ENCODE peak calls at places on chromosomes 4 and X, in five cellular contexts. N is HT-29, M is lung microvascular endothelial cell, W is uterus, Y is NCI-H460. U is an unnamed sample.

GRCh38 chrX:47169726-47170515 is 23.7 kb upstream of the UBA1 start:
- DNase-seq in N (no peak), M (no peak), W (peak), Y (no peak), U (no peak)

GRCh38 chr4:140374130-140374477 is 658 bp downstream of the SCOC start:
- DNase-seq in N (no peak), M (no peak), W (no peak), Y (no peak), U (peak)

GRCh38 chr4:154779362-154779947 is 1.6 kb upstream of the RBM46 start:
- DNase-seq in N (peak), M (peak), W (no peak), Y (peak), U (peak)

GRCh38 chr4:41746440-41747229 is 1.9 kb downstream of the PHOX2B start:
- DNase-seq in N (no peak), M (no peak), W (no peak), Y (no peak), U (no peak)

GRCh38 chr4:133147922-133148689 is 988 bp upstream of the PCDH10 start:
- DNase-seq in N (no peak), M (peak), W (no peak), Y (no peak), U (no peak)

GRCh38 chr4:27921236-27921635 is 1060.6 kb downstream of the STIM2 start:
- DNase-seq in N (no peak), M (no peak), W (no peak), Y (no peak), U (no peak)

GRCh38 chr4:144985536-144985935 is 112.5 kb downstream of the ANAPC10 start:
- DNase-seq in N (no peak), M (no peak), W (no peak), Y (no peak), U (no peak)

GRCh38 chrX:112753116-112753515 is 73.4 kb upstream of the LHFPL1 start:
- DNase-seq in N (no peak), M (no peak), W (no peak), Y (no peak), U (no peak)

GRCh38 chr4:8359193-8359592 is 81.3 kb downstream of the ACOX3 start:
- DNase-seq in N (no peak), M (no peak), W (no peak), Y (no peak), U (no peak)

GRCh38 chr4:103754844-103755243 is 35.1 kb upstream of the TACR3 start:
- DNase-seq in N (no peak), M (peak), W (no peak), Y (peak), U (peak)

GRCh38 chrX:33908074-33908473 is 224.0 kb downstream of the FAM47A start:
- DNase-seq in N (no peak), M (no peak), W (no peak), Y (no peak), U (no peak)

GRCh38 chr4:164819366-164819765 is 57.6 kb upstream of the APELA start:
- DNase-seq in N (no peak), M (no peak), W (no peak), Y (no peak), U (no peak)

GRCh38 chrX:39795591-39795990 is 302.2 kb downstream of the BCOR start:
- DNase-seq in N (no peak), M (no peak), W (no peak), Y (no peak), U (no peak)

GRCh38 chr4:184329235-184330007 is 111.7 kb upstream of the ENPP6 start:
- DNase-seq in N (no peak), M (no peak), W (no peak), Y (no peak), U (no peak)

GRCh38 chr4:16591867-16592266 is 306.6 kb downstream of the LDB2 start:
- DNase-seq in N (no peak), M (no peak), W (peak), Y (no peak), U (no peak)

GRCh38 chrX:39112143-39112542 is 310.9 kb downstream of the MID1IP1 start:
- DNase-seq in N (no peak), M (no peak), W (no peak), Y (no peak), U (no peak)

GRCh38 chrX:134624046-134624430 is 34.2 kb downstream of the PLAC1 start:
- DNase-seq in N (no peak), M (peak), W (no peak), Y (no peak), U (no peak)

GRCh38 chrX:40773188-40773587 is 37.8 kb upstream of the MED14 start:
- DNase-seq in N (no peak), M (no peak), W (no peak), Y (no peak), U (no peak)

GRCh38 chr4:142707397-142707796 is 138.7 kb downstream of the INPP4B start:
- DNase-seq in N (no peak), M (peak), W (no peak), Y (no peak), U (no peak)

GRCh38 chrX:47614618-47615017 is 5.0 kb downstream of the SYN1 start:
- DNase-seq in N (no peak), M (no peak), W (no peak), Y (no peak), U (no peak)

GRCh38 chrX:132270699-132271098 is 51.5 kb upstream of the RAP2C start:
- DNase-seq in N (no peak), M (peak), W (peak), Y (no peak), U (no peak)

GRCh38 chrX:23822397-23822796 is 39.4 kb downstream of the SAT1 start:
- DNase-seq in N (peak), M (no peak), W (no peak), Y (no peak), U (peak)

GRCh38 chr4:183409956-183410355 is 34.5 kb upstream of the CDKN2AIP start:
- DNase-seq in N (no peak), M (no peak), W (no peak), Y (no peak), U (no peak)

GRCh38 chrX:87517571-87518141 is at the start of gene KLHL4:
- DNase-seq in N (peak), M (peak), W (peak), Y (peak), U (peak)

GRCh38 chr4:185921583-185922555 is 109.9 kb upstream of the SORBS2 start:
- DNase-seq in N (no peak), M (peak), W (no peak), Y (no peak), U (no peak)

GRCh38 chr4:159370316-159370715 is 267.4 kb downstream of the RAPGEF2 start:
- DNase-seq in N (no peak), M (peak), W (no peak), Y (no peak), U (no peak)

GRCh38 chr4:15457401-15458201 is 12.1 kb upstream of the CC2D2A start:
- DNase-seq in N (peak), M (peak), W (no peak), Y (no peak), U (peak)

GRCh38 chr4:126568652-126569580 is 1063.8 kb upstream of the INTU start:
- DNase-seq in N (no peak), M (no peak), W (no peak), Y (no peak), U (no peak)